ENCODE peak calls at places on chromosomes 2 and 18, in four cellular contexts. One of them, this sample, is unnamed.
A peak's percentile ranks its signal among the peaks of the same experiment; 100 is the strongest.

GRCh38 chr2:151767536-151767935 is 33.3 kb upstream of the NEB start:
- DNase-seq in K562: peak; percentile 68
- DNase-seq in GM12891: no peak
- DNase-seq in HepG2: no peak
- DNase-seq in this sample: no peak

GRCh38 chr2:219533930-219534661 is 9.5 kb downstream of the CHPF start:
- DNase-seq in K562: no peak
- DNase-seq in GM12891: no peak
- DNase-seq in HepG2: no peak
- DNase-seq in this sample: no peak

GRCh38 chr2:221750317-221750716 is 178.2 kb upstream of the EPHA4 start:
- DNase-seq in K562: no peak
- DNase-seq in GM12891: no peak
- DNase-seq in HepG2: no peak
- DNase-seq in this sample: no peak

GRCh38 chr2:53880756-53881155 is 21.0 kb upstream of the GPR75 start:
- DNase-seq in K562: no peak
- DNase-seq in GM12891: no peak
- DNase-seq in HepG2: no peak
- DNase-seq in this sample: no peak

GRCh38 chr2:197304556-197305011 is 6.0 kb downstream of the ANKRD44 start:
- DNase-seq in K562: no peak
- DNase-seq in GM12891: no peak
- DNase-seq in HepG2: no peak
- DNase-seq in this sample: no peak

GRCh38 chr2:230868947-230869690 is 4.4 kb downstream of the ITM2C start:
- DNase-seq in K562: no peak
- DNase-seq in GM12891: no peak
- DNase-seq in HepG2: no peak
- DNase-seq in this sample: no peak

GRCh38 chr2:201891676-201892075 is 85.3 kb downstream of the CDK15 start:
- DNase-seq in K562: no peak
- DNase-seq in GM12891: no peak
- DNase-seq in HepG2: no peak
- DNase-seq in this sample: no peak

GRCh38 chr2:97950329-97951154 is 45.2 kb downstream of the TMEM131 start:
- DNase-seq in K562: no peak
- DNase-seq in GM12891: no peak
- DNase-seq in HepG2: no peak
- DNase-seq in this sample: no peak

GRCh38 chr2:7795358-7796199 is 878.4 kb downstream of the RNF144A start:
- DNase-seq in K562: no peak
- DNase-seq in GM12891: no peak
- DNase-seq in HepG2: no peak
- DNase-seq in this sample: no peak

GRCh38 chr2:172693037-172693436 is 42.6 kb upstream of the RAPGEF4 start:
- DNase-seq in K562: no peak
- DNase-seq in GM12891: no peak
- DNase-seq in HepG2: peak; percentile 28
- DNase-seq in this sample: no peak

GRCh38 chr2:88737385-88737784 is 45.9 kb downstream of the RPIA start:
- DNase-seq in K562: no peak
- DNase-seq in GM12891: no peak
- DNase-seq in HepG2: no peak
- DNase-seq in this sample: no peak

GRCh38 chr18:50494569-50494968 is 65.3 kb upstream of the MAPK4 start:
- DNase-seq in K562: no peak
- DNase-seq in GM12891: no peak
- DNase-seq in HepG2: no peak
- DNase-seq in this sample: no peak

GRCh38 chr18:12074734-12075133 is 18.9 kb upstream of the ANKRD62 start:
- DNase-seq in K562: peak; percentile 16
- DNase-seq in GM12891: no peak
- DNase-seq in HepG2: no peak
- DNase-seq in this sample: no peak

GRCh38 chr2:34652636-34653035 is 1053.5 kb upstream of the FAM98A start:
- DNase-seq in K562: peak; percentile 8
- DNase-seq in GM12891: no peak
- DNase-seq in HepG2: no peak
- DNase-seq in this sample: no peak

GRCh38 chr2:141957827-141958440 is 172.9 kb downstream of the LRP1B start:
- DNase-seq in K562: no peak
- DNase-seq in GM12891: no peak
- DNase-seq in HepG2: no peak
- DNase-seq in this sample: no peak

GRCh38 chr18:79371536-79372210 is 24.1 kb upstream of the NFATC1 start:
- DNase-seq in K562: no peak
- DNase-seq in GM12891: no peak
- DNase-seq in HepG2: no peak
- DNase-seq in this sample: no peak

GRCh38 chr2:222372993-222373392 is 51.4 kb upstream of the SGPP2 start:
- DNase-seq in K562: no peak
- DNase-seq in GM12891: no peak
- DNase-seq in HepG2: no peak
- DNase-seq in this sample: no peak

GRCh38 chr2:220282221-220282620 is 654.8 kb downstream of the SLC4A3 start:
- DNase-seq in K562: no peak
- DNase-seq in GM12891: no peak
- DNase-seq in HepG2: no peak
- DNase-seq in this sample: no peak

GRCh38 chr2:238162516-238163441 is 4.0 kb downstream of the ERFE start:
- DNase-seq in K562: no peak
- DNase-seq in GM12891: peak; percentile 25
- DNase-seq in HepG2: no peak
- DNase-seq in this sample: peak; percentile 50

GRCh38 chr2:175309799-175310198 is 128.3 kb upstream of the ATP5MC3 start:
- DNase-seq in K562: peak; percentile 48
- DNase-seq in GM12891: peak; percentile 7
- DNase-seq in HepG2: peak; percentile 27
- DNase-seq in this sample: peak; percentile 23

GRCh38 chr2:57884281-57884680 is 162.3 kb upstream of the VRK2 start:
- DNase-seq in K562: no peak
- DNase-seq in GM12891: no peak
- DNase-seq in HepG2: no peak
- DNase-seq in this sample: no peak

GRCh38 chr2:23498941-23499340 is 114.0 kb downstream of the KLHL29 start:
- DNase-seq in K562: no peak
- DNase-seq in GM12891: no peak
- DNase-seq in HepG2: no peak
- DNase-seq in this sample: no peak

GRCh38 chr2:61135510-61135909 is 26.5 kb upstream of the C2orf74 start:
- DNase-seq in K562: peak; percentile 59
- DNase-seq in GM12891: no peak
- DNase-seq in HepG2: peak; percentile 40
- DNase-seq in this sample: no peak

GRCh38 chr2:186848873-186849578 is at the start of gene ZSWIM2:
- DNase-seq in K562: peak; percentile 9
- DNase-seq in GM12891: peak; percentile 7
- DNase-seq in HepG2: peak; percentile 19
- DNase-seq in this sample: peak; percentile 72

GRCh38 chr2:75464348-75464946 is 96.3 kb downstream of the EVA1A start:
- DNase-seq in K562: peak; percentile 1
- DNase-seq in GM12891: no peak
- DNase-seq in HepG2: peak; percentile 39
- DNase-seq in this sample: no peak

GRCh38 chr2:103361712-103362111 is 599.9 kb downstream of the TMEM182 start:
- DNase-seq in K562: peak; percentile 45
- DNase-seq in GM12891: no peak
- DNase-seq in HepG2: no peak
- DNase-seq in this sample: no peak

GRCh38 chr2:68765739-68766377 is 31.2 kb downstream of the ARHGAP25 start:
- DNase-seq in K562: peak; percentile 22
- DNase-seq in GM12891: no peak
- DNase-seq in HepG2: no peak
- DNase-seq in this sample: no peak

GRCh38 chr2:207670887-207671286 is 40.6 kb upstream of the CCNYL1 start:
- DNase-seq in K562: peak; percentile 9
- DNase-seq in GM12891: no peak
- DNase-seq in HepG2: no peak
- DNase-seq in this sample: no peak

GRCh38 chr18:76374330-76375281 is 120.4 kb downstream of the ZNF516 start:
- DNase-seq in K562: no peak
- DNase-seq in GM12891: no peak
- DNase-seq in HepG2: no peak
- DNase-seq in this sample: no peak

GRCh38 chr18:62245699-62246098 is 58.6 kb downstream of the RELCH start:
- DNase-seq in K562: no peak
- DNase-seq in GM12891: no peak
- DNase-seq in HepG2: no peak
- DNase-seq in this sample: no peak

GRCh38 chr2:172698041-172698863 is 37.4 kb upstream of the RAPGEF4 start:
- DNase-seq in K562: peak; percentile 18
- DNase-seq in GM12891: no peak
- DNase-seq in HepG2: no peak
- DNase-seq in this sample: no peak

GRCh38 chr2:75896779-75897366 is 186.2 kb upstream of the GCFC2 start:
- DNase-seq in K562: peak; percentile 40
- DNase-seq in GM12891: peak; percentile 12
- DNase-seq in HepG2: peak; percentile 60
- DNase-seq in this sample: no peak

GRCh38 chr2:184338776-184339175 is 259.6 kb upstream of the ZNF804A start:
- DNase-seq in K562: no peak
- DNase-seq in GM12891: no peak
- DNase-seq in HepG2: no peak
- DNase-seq in this sample: no peak

GRCh38 chr2:184336688-184337087 is 261.6 kb upstream of the ZNF804A start:
- DNase-seq in K562: no peak
- DNase-seq in GM12891: no peak
- DNase-seq in HepG2: no peak
- DNase-seq in this sample: no peak

GRCh38 chr2:184339966-184340365 is 258.4 kb upstream of the ZNF804A start:
- DNase-seq in K562: no peak
- DNase-seq in GM12891: no peak
- DNase-seq in HepG2: no peak
- DNase-seq in this sample: no peak
- TF ChIP-seq TAF1 in K562: no peak
- TF ChIP-seq TAF1 in GM12891: no peak
- TF ChIP-seq TAF1 in HepG2: no peak
- TF ChIP-seq TAF1 in this sample: no peak

GRCh38 chr18:37871583-37871982 is 306.0 kb upstream of the CELF4 start:
- DNase-seq in K562: no peak
- DNase-seq in GM12891: no peak
- DNase-seq in HepG2: no peak
- DNase-seq in this sample: no peak

GRCh38 chr18:37869051-37869450 is 303.5 kb upstream of the CELF4 start:
- DNase-seq in K562: no peak
- DNase-seq in GM12891: no peak
- DNase-seq in HepG2: no peak
- DNase-seq in this sample: no peak

GRCh38 chr18:37873416-37873815 is 307.8 kb upstream of the CELF4 start:
- DNase-seq in K562: no peak
- DNase-seq in GM12891: no peak
- DNase-seq in HepG2: no peak
- DNase-seq in this sample: no peak

DNA sequence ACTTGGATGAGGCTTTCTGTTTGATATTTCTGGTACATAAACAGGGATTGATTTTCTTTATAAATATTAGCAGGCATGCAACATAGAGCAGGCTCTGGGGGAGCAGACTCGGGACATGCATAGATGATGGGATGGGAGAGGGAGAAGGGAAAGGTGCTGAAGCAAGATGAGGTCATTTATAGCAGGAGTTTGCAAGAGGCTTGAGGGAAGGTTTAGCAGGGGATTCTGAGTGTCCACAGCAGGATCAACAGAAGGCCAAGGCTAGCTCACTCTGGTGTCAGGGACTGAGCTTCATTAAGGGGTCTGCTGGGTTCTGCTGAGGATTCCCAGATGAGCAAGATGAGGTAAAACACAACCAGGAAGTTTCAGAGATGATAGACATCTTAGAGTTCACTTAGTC is 309.1 kb upstream of the CELF4 start:
- DNase-seq in K562: no peak
- DNase-seq in GM12891: no peak
- DNase-seq in HepG2: no peak
- DNase-seq in this sample: no peak
- TF ChIP-seq TAF1 in K562: no peak
- TF ChIP-seq TAF1 in GM12891: no peak
- TF ChIP-seq TAF1 in HepG2: no peak
- TF ChIP-seq TAF1 in this sample: no peak

DNA sequence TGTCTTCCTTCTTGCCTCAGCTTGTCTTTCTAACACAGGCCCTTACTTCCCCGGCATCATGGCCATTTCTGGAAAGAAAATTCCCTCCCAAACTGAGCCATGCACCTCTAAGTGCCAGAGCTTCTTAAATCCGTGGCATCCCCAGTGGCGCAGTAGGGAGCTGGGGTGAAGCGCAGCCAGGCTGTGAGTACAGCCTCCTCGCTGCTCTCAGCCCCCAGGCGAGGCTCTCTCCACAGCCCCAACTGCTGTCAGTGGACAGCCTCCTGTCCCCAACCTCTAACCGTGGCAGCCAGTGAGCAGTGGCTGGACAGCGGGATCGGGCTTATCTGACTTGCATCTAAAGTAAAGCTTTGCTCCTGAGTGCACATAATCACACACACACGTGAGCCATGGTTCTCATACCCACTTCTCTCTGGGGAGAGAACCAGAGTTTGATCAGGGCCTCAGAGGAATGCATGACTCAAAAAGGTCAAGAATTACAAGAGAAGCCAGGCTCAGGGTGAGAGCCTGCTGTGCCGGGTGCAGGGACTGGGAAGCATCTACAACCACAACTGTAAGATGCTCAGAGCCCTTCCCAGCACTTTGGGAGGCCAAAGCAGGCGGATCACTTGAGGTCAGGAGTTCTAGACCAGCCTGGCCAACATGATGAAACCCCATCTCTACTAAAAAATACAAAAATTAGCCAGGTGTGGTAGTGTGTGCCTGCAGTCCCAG is 50.7 kb downstream of the SFXN5 start:
- DNase-seq in K562: no peak
- DNase-seq in GM12891: no peak
- DNase-seq in HepG2: peak; percentile 97
- DNase-seq in this sample: no peak
- TF ChIP-seq TAF1 in K562: no peak
- TF ChIP-seq TAF1 in GM12891: no peak
- TF ChIP-seq TAF1 in HepG2: peak; percentile 29
- TF ChIP-seq TAF1 in this sample: no peak

DNA sequence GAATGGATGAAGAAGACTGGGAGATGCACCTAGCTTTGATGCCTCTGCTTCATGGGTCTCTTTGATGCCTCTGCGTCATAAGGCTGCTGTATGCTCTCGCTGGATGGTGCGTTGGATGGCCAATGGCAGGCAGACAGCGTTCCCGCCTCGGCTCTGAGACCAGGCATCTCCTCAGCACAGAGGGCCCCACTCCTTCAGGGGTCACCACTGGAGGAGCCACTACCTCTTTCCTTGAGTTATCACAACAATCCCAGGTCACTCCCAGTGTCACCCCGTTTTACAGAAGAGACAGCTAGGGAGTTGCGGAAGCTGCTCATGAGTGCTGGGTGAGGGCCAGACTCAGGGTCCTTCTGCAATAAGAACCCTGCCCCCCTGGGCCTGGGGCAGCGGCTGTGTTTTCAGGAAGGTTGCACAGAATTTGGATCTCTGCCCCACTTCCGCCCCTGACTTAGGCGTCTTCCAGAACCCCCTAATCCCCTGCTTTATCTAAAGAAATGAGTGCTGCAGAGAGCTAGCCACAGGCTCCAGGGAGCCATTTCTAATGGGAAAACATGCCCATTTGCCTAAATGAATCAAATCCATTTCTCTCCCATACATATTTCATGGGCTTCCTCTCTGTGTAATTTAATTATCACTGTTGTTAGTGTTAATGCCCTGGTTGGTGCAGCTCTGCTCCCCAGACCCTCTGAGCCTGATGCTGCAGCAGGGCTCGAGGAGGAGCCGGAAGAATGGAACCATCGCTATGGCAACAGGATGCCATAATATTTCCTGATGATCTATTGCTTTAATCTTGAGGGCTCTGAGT is 131.7 kb upstream of the HS6ST1 start:
- DNase-seq in K562: no peak
- DNase-seq in GM12891: no peak
- DNase-seq in HepG2: no peak
- DNase-seq in this sample: no peak
- TF ChIP-seq TAF1 in K562: no peak
- TF ChIP-seq TAF1 in GM12891: no peak
- TF ChIP-seq TAF1 in HepG2: no peak
- TF ChIP-seq TAF1 in this sample: no peak

This sample was measured in H1.